ENCODE peak calls at places on chromosomes 11 and 22, in five cellular contexts. W, P, I, G and O are unnamed samples.
A peak's percentile ranks its signal among the peaks of the same experiment; 100 is the strongest.

GRCh38 chr11:73539506-73540084 is 58.3 kb downstream of the FAM168A start:
- DNase-seq in W (no peak), P (no peak), I (no peak), G (no peak), O (no peak)

GRCh38 chr11:126104420-126104819 is 41.8 kb upstream of the CDON start:
- DNase-seq in W (no peak), P (peak; percentile 65), I (no peak), G (no peak), O (no peak)

GRCh38 chr22:36585841-36586240 is 56.9 kb upstream of the EIF3D start:
- DNase-seq in W (no peak), P (no peak), I (peak; percentile 47), G (no peak), O (no peak)

GRCh38 chr11:119319702-119320592 is 3.0 kb upstream of the MCAM start:
- DNase-seq in W (no peak), P (no peak), I (no peak), G (no peak), O (no peak)

GRCh38 chr11:6542727-6543126 is 45.6 kb downstream of the DNHD1 start:
- DNase-seq in W (no peak), P (no peak), I (no peak), G (no peak), O (no peak)

GRCh38 chr11:267491-267994 is 10.7 kb upstream of the NLRP6 start:
- DNase-seq in W (peak; percentile 60), P (no peak), I (peak; percentile 29), G (no peak), O (no peak)

GRCh38 chr11:107457205-107457557 is 444 bp downstream of the CWF19L2 start:
- DNase-seq in W (no peak), P (no peak), I (peak; percentile 51), G (no peak), O (no peak)

GRCh38 chr11:70891844-70892380 is 360.5 kb downstream of the SHANK2 start:
- DNase-seq in W (no peak), P (no peak), I (no peak), G (no peak), O (no peak)

GRCh38 chr11:57647368-57647767 is 2.3 kb downstream of the YPEL4 start:
- DNase-seq in W (no peak), P (no peak), I (peak; percentile 41), G (no peak), O (no peak)

GRCh38 chr11:67542169-67542568 is 18.9 kb upstream of the CABP2 start:
- DNase-seq in W (no peak), P (no peak), I (no peak), G (no peak), O (no peak)

GRCh38 chr11:48099916-48100446 is 116.6 kb upstream of the OR4B1 start:
- DNase-seq in W (no peak), P (no peak), I (no peak), G (no peak), O (no peak)

GRCh38 chr11:48103621-48104561 is 112.7 kb upstream of the OR4B1 start:
- DNase-seq in W (no peak), P (no peak), I (peak; percentile 67), G (no peak), O (no peak)

GRCh38 chr11:48101044-48101733 is 115.4 kb upstream of the OR4B1 start:
- DNase-seq in W (no peak), P (no peak), I (no peak), G (no peak), O (no peak)

GRCh38 chr11:48104562-48104924 is 112.1 kb upstream of the OR4B1 start:
- DNase-seq in W (no peak), P (no peak), I (no peak), G (no peak), O (no peak)

DNA sequence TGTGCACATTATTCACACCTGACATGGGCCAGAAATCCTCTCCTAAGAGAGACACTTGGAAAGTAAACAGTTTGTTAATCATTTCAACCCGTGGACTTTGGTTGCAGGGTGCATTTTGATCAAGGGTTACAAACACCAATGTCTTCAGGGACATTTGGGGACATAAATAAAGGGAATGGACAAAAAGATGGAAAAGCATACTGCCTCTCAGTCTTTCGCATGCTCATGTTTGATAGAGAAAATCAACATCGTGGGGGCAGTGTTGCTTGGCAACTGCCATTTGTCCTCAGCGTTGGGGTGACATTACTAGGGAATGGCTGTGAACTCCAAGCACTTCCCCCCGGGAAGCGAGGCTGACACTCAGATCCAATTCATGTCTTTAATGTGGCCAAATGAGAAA is 114.7 kb upstream of the OR4B1 start:
- DNase-seq in W (no peak), P (no peak), I (no peak), G (no peak), O (no peak)
- H3K4me1 ChIP-seq in W (peaks cover 27% of the 10 kb centered on the region), P (peaks cover 14% of the 10 kb centered on the region), I (peaks cover 11% of the 10 kb centered on the region), G (peaks cover 18% of the 10 kb centered on the region), O (no peaks in the 10 kb centered on the region)

GRCh38 chr22:38299758-38300157 is 17.5 kb downstream of the CSNK1E start:
- DNase-seq in W (no peak), P (no peak), I (no peak), G (no peak), O (no peak)

GRCh38 chr22:38300197-38300945 is 16.9 kb downstream of the CSNK1E start:
- DNase-seq in W (no peak), P (no peak), I (no peak), G (no peak), O (no peak)

GRCh38 chr22:38296372-38296771 is 20.9 kb downstream of the CSNK1E start:
- DNase-seq in W (no peak), P (no peak), I (peak; percentile 51), G (no peak), O (no peak)

GRCh38 chr22:38298312-38299000 is 18.8 kb downstream of the CSNK1E start:
- DNase-seq in W (peak; percentile 18), P (no peak), I (peak; percentile 91), G (peak; percentile 58), O (no peak)

DNA sequence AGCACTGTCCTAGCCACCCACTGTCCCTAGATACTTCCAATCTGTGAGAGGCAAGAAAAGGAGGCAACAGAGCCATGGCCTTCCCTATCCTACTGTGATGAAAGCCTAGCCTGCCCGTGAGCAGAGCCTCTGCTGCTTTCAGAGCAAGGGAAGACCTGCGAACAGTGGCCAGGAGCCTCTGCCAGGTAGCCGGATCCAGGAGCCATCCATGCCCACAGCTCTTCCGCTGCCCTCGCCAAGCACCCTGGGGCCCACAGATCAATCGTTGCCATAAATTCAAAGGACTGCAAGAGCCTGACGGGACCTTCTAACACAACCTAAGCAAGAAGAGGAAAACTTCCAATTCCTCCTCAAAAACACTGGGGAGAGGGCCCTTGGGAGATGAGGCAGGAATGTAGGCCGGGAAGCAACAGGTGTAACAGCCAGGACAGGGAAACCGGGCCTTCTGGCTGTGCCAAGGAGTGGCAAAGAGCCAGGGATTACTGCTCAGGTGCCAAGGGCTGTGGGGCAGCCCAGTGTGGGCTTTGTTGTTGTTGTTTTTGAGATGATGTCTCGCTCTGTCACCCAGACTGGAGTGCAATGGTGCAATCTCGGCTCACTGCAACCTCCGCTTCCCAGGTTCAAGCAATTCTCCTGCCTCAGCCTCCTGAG is 18.1 kb downstream of the CSNK1E start:
- DNase-seq in W (no peak), P (no peak), I (no peak), G (no peak), O (no peak)
- H3K4me1 ChIP-seq in W (no peaks in the 10 kb centered on the region), P (no peaks in the 10 kb centered on the region), I (peaks cover 7% of the 10 kb centered on the region), G (no peaks in the 10 kb centered on the region), O (no peaks in the 10 kb centered on the region)

GRCh38 chr11:94926698-94927237 is 46.6 kb downstream of the CWC15 start:
- DNase-seq in W (no peak), P (no peak), I (peak; percentile 84), G (no peak), O (peak; percentile 93)
- H3K4me1 ChIP-seq in W (peaks cover 39% of the 10 kb centered on the region), P (peaks cover 18% of the 10 kb centered on the region), I (peaks cover 34% of the 10 kb centered on the region), G (peaks cover 17% of the 10 kb centered on the region), O (peaks cover 2% of the 10 kb centered on the region)

GRCh38 chr11:34647532-34647931 is 26.6 kb downstream of the EHF start:
- DNase-seq in W (no peak), P (no peak), I (peak; percentile 23), G (no peak), O (no peak)
- H3K4me1 ChIP-seq in W (peaks cover 26% of the 10 kb centered on the region), P (peaks cover 28% of the 10 kb centered on the region), I (no peaks in the 10 kb centered on the region), G (peaks cover 18% of the 10 kb centered on the region), O (no peaks in the 10 kb centered on the region)

GRCh38 chr11:100774132-100774531 is 87.0 kb downstream of the ARHGAP42 start:
- DNase-seq in W (no peak), P (no peak), I (no peak), G (no peak), O (no peak)
- H3K4me1 ChIP-seq in W (no peaks in the 10 kb centered on the region), P (peaks cover 17% of the 10 kb centered on the region), I (no peaks in the 10 kb centered on the region), G (peaks cover 41% of the 10 kb centered on the region), O (no peaks in the 10 kb centered on the region)

GRCh38 chr22:45217806-45218205 is 22.9 kb downstream of the KIAA0930 start:
- DNase-seq in W (no peak), P (no peak), I (no peak), G (no peak), O (no peak)

GRCh38 chr22:45212992-45213751 is 27.5 kb downstream of the KIAA0930 start:
- DNase-seq in W (no peak), P (no peak), I (peak; percentile 90), G (no peak), O (peak; percentile 87)

GRCh38 chr22:45218974-45219373 is 21.7 kb downstream of the KIAA0930 start:
- DNase-seq in W (no peak), P (no peak), I (no peak), G (no peak), O (no peak)

GRCh38 chr22:45217345-45217744 is 23.3 kb downstream of the KIAA0930 start:
- DNase-seq in W (no peak), P (no peak), I (no peak), G (no peak), O (no peak)

GRCh38 chr22:45216133-45217003 is 24.3 kb downstream of the KIAA0930 start:
- DNase-seq in W (no peak), P (no peak), I (peak; percentile 24), G (no peak), O (peak; percentile 54)
- H3K4me1 ChIP-seq in W (no peaks in the 10 kb centered on the region), P (peaks cover 13% of the 10 kb centered on the region), I (peaks cover 17% of the 10 kb centered on the region), G (no peaks in the 10 kb centered on the region), O (no peaks in the 10 kb centered on the region)

GRCh38 chr22:23066200-23067022 is 3.9 kb upstream of the GNAZ start:
- DNase-seq in W (no peak), P (no peak), I (no peak), G (no peak), O (peak; percentile 60)

GRCh38 chr22:23068832-23069385 is 1.4 kb upstream of the GNAZ start:
- DNase-seq in W (no peak), P (no peak), I (no peak), G (no peak), O (peak; percentile 38)

GRCh38 chr22:23068096-23068831 is 2.1 kb upstream of the GNAZ start:
- DNase-seq in W (no peak), P (no peak), I (no peak), G (no peak), O (peak; percentile 68)

GRCh38 chr22:23067023-23067650 is 3.2 kb upstream of the GNAZ start:
- DNase-seq in W (no peak), P (no peak), I (no peak), G (no peak), O (peak; percentile 42)

GRCh38 chr22:23067691-23068090 is 2.6 kb upstream of the GNAZ start:
- DNase-seq in W (no peak), P (no peak), I (peak; percentile 9), G (no peak), O (peak; percentile 6)
- H3K4me1 ChIP-seq in W (peaks cover 15% of the 10 kb centered on the region), P (peaks cover 5% of the 10 kb centered on the region), I (no peaks in the 10 kb centered on the region), G (peaks cover 5% of the 10 kb centered on the region), O (no peaks in the 10 kb centered on the region)